ENCODE peak calls at places on chromosomes 3 and 15, in eight cellular contexts. V is sciatic nerve; O is pancreas; R is endodermal cell; D is A549; Y is CD4-positive, CD25-positive, alpha-beta regulatory T cell; I is GM20000; Z is stimulated activated CD4-positive, alpha-beta T cell treated with anti-CD3 and anti-CD28 coated beads, TNF-alpha, amount 100 ng/mL, for 1 hour. N is an unnamed sample.

GRCh38 chr3:50254577-50255250 is 14.2 kb upstream of the SEMA3B start:
- DNase-seq in V (no peak), Y (no peak), Z (no peak), O (no peak), R (peak), D (no peak), I (no peak), N (no peak)

GRCh38 chr15:42608110-42608531 is 32.7 kb downstream of the STARD9 start:
- DNase-seq in I (no peak), V (no peak), O (no peak), D (no peak), R (no peak), Y (peak), Z (no peak), N (no peak)

GRCh38 chr15:90902996-90903732 is at the start of gene MAN2A2:
- DNase-seq in Z (peak), R (peak), O (peak), Y (peak), D (peak), I (peak), V (peak), N (peak)

GRCh38 chr3:187745201-187746058 is at the start of gene BCL6:
- DNase-seq in Y (peak), I (peak), O (peak), R (peak), V (peak), Z (peak), D (peak), N (peak)

GRCh38 chr3:16028604-16029003 is 145.9 kb upstream of the GALNT15 start:
- DNase-seq in D (no peak), R (no peak), Z (no peak), Y (no peak), V (no peak), I (no peak), O (no peak), N (no peak)

GRCh38 chr3:7709383-7710082 is 792.1 kb upstream of the LMCD1 start:
- DNase-seq in D (no peak), R (no peak), V (no peak), O (no peak), Y (no peak), Z (no peak), I (no peak), N (no peak)

GRCh38 chr15:65862682-65863081 is 6.6 kb upstream of the RAB11A start:
- DNase-seq in V (no peak), O (no peak), Z (no peak), D (peak), Y (peak), R (peak), I (peak), N (peak)

GRCh38 chr15:91561371-91562100 is 292.0 kb upstream of the SLCO3A1 start:
- DNase-seq in Y (no peak), O (no peak), I (no peak), Z (no peak), V (no peak), R (no peak), D (peak), N (no peak)

GRCh38 chr3:170962426-170962825 is 54.0 kb upstream of the EIF5A2 start:
- DNase-seq in D (no peak), Y (no peak), O (no peak), Z (no peak), V (no peak), R (no peak), I (no peak), N (no peak)

GRCh38 chr3:117404153-117404552 is 694.6 kb downstream of the TUSC7 start:
- DNase-seq in R (no peak), O (no peak), D (no peak), V (no peak), Z (no peak), Y (no peak), I (no peak), N (no peak)